ENCODE peak calls at places on chromosomes 13 and 19, in seven cellular contexts. X, Y, U, F, V, A and Q are unnamed samples. For H3K36me3, the result is how much of the 10 kb centered on the place peaks cover.

GRCh38 chr19:9139609-9140158 is 513 bp upstream of the ZNF317 start:
- DNase-seq in F (no peak), U (peak), V (no peak), Y (no peak), A (no peak), X (no peak), Q (no peak)

GRCh38 chr13:41130356-41130755 is 2.2 kb downstream of the KBTBD6 start:
- DNase-seq in F (no peak), A (no peak), V (no peak), U (peak), X (no peak), Y (no peak), Q (no peak)

GRCh38 chr13:28138756-28139470 is 568 bp downstream of the PAN3 start:
- DNase-seq in F (peak), Y (peak), X (peak), U (peak), A (peak), V (peak), Q (peak)

GRCh38 chr19:44741841-44742352 is 6.6 kb upstream of the BCL3 start:
- DNase-seq in A (peak), F (peak), V (peak), X (peak), Y (no peak), U (peak), Q (peak)

GRCh38 chr19:40321076-40321475 is 27.1 kb downstream of the C19orf47 start:
- DNase-seq in V (no peak), Y (no peak), U (no peak), F (no peak), A (no peak), X (no peak), Q (no peak)

GRCh38 chr19:30504272-30504671 is 132.1 kb downstream of the ZNF536 start:
- DNase-seq in A (no peak), Y (no peak), V (no peak), X (no peak), U (no peak), F (no peak), Q (no peak)

GRCh38 chr13:24271611-24272451 is 37.5 kb upstream of the C1QTNF9 start:
- DNase-seq in U (peak), Y (peak), V (peak), A (peak), X (peak), F (no peak), Q (no peak)

GRCh38 chr19:10270180-10270615 is 722 bp upstream of the ICAM1 start:
- DNase-seq in F (peak), V (no peak), Y (peak), X (peak), U (peak), A (peak), Q (no peak)

GRCh38 chr19:7373862-7374261 is 25.1 kb downstream of the ARHGEF18 start:
- DNase-seq in F (no peak), Y (no peak), A (peak), V (no peak), U (no peak), X (no peak), Q (no peak)

GRCh38 chr19:55620410-55620809 is 4.0 kb downstream of the ZNF784 start:
- DNase-seq in Y (no peak), A (no peak), U (no peak), V (no peak), F (no peak), X (no peak), Q (no peak)

GRCh38 chr13:109212630-109213029 is 573.8 kb downstream of the IRS2 start:
- DNase-seq in V (no peak), U (no peak), X (no peak), Y (no peak), A (no peak), F (no peak), Q (no peak)

GRCh38 chr13:80577951-80578670 is 237.2 kb upstream of the SPRY2 start:
- DNase-seq in V (no peak), U (no peak), F (no peak), X (no peak), Y (no peak), A (no peak), Q (no peak)

GRCh38 chr19:55694656-55695491 is 19.8 kb downstream of the EPN1 start:
- DNase-seq in V (no peak), U (no peak), F (no peak), A (peak), Y (no peak), X (no peak), Q (no peak)

GRCh38 chr13:52695856-52696255 is 43.2 kb downstream of the SUGT1 start:
- DNase-seq in A (no peak), U (peak), F (no peak), Y (no peak), X (no peak), V (no peak), Q (no peak)

GRCh38 chr13:45821861-45822260 is 29.7 kb downstream of the SIAH3 start:
- DNase-seq in F (no peak), X (no peak), V (no peak), A (no peak), Y (no peak), U (no peak), Q (no peak)

GRCh38 chr13:112740502-112741131 is 50.8 kb downstream of the ATP11A start:
- DNase-seq in X (peak), A (no peak), V (peak), F (no peak), Y (no peak), U (peak), Q (no peak)

GRCh38 chr13:40187324-40187795 is 479.1 kb downstream of the FOXO1 start:
- DNase-seq in Y (peak), U (no peak), F (no peak), V (no peak), A (no peak), X (no peak), Q (no peak)

GRCh38 chr19:44308011-44308410 is 3.2 kb upstream of the ZNF235 start:
- DNase-seq in Y (no peak), X (no peak), A (no peak), F (no peak), U (peak), V (no peak), Q (no peak)

GRCh38 chr13:28089065-28089464 is 11.3 kb downstream of the FLT3 start:
- DNase-seq in U (no peak), V (no peak), Y (no peak), X (no peak), A (no peak), F (no peak), Q (no peak)

GRCh38 chr19:48458016-48458415 is 2.6 kb downstream of the KCNJ14 start:
- DNase-seq in A (no peak), U (no peak), V (no peak), X (no peak), F (no peak), Y (no peak), Q (no peak)

GRCh38 chr19:38852231-38853044 is 2.7 kb upstream of the HNRNPL start:
- DNase-seq in A (peak), Y (peak), U (peak), V (peak), X (peak), F (no peak), Q (no peak)

GRCh38 chr19:55158848-55159793 is 1.6 kb upstream of the TNNI3 start:
- DNase-seq in V (no peak), X (no peak), U (peak), F (no peak), A (no peak), Y (no peak), Q (no peak)

GRCh38 chr13:103022328-103022727 is 43.9 kb downstream of the SLC10A2 start:
- DNase-seq in V (no peak), F (no peak), U (no peak), A (no peak), X (no peak), Y (no peak), Q (no peak)

GRCh38 chr19:39969266-39969665 is 1.7 kb upstream of the PSMC4 start:
- DNase-seq in X (peak), U (peak), F (no peak), V (no peak), Y (no peak), A (no peak), Q (no peak)

GRCh38 chr13:102913924-102914628 is 68.2 kb downstream of the ERCC5 start:
- DNase-seq in F (no peak), V (peak), A (no peak), Y (no peak), U (peak), X (peak), Q (no peak)

GRCh38 chr19:45087531-45087930 is 5.4 kb upstream of the PPP1R37 start:
- DNase-seq in A (no peak), X (no peak), F (peak), U (no peak), V (no peak), Y (no peak), Q (no peak)

GRCh38 chr19:10780368-10780767 is 55.6 kb downstream of the TMED1 start:
- DNase-seq in F (peak), U (peak), V (peak), Y (no peak), X (no peak), A (peak), Q (no peak)

GRCh38 chr19:7194566-7194965 is 99.6 kb downstream of the INSR start:
- DNase-seq in U (no peak), F (no peak), A (no peak), Y (no peak), V (no peak), X (no peak), Q (no peak)

GRCh38 chr13:68551701-68552522 is 1321.8 kb upstream of the PCDH9 start:
- DNase-seq in X (no peak), V (no peak), Y (no peak), F (no peak), U (no peak), A (no peak), Q (no peak)

GRCh38 chr19:32677657-32678056 is 2.0 kb downstream of the RGS9BP start:
- DNase-seq in V (no peak), A (no peak), U (no peak), F (no peak), Y (no peak), X (no peak), Q (no peak)

GRCh38 chr13:33284016-33284415 is 1.5 kb downstream of the STARD13 start:
- DNase-seq in Y (no peak), X (no peak), U (peak), A (no peak), F (no peak), V (no peak), Q (no peak)

GRCh38 chr13:89628567-89628966 is 1718.9 kb upstream of the MIR17HG start:
- DNase-seq in F (no peak), Y (no peak), V (no peak), X (no peak), A (no peak), U (no peak), Q (no peak)

GRCh38 chr19:49154279-49154678 is 917 bp downstream of the HRC start:
- DNase-seq in U (no peak), V (no peak), F (no peak), A (no peak), X (no peak), Y (no peak), Q (no peak)

GRCh38 chr19:34556500-34556899 is 74.9 kb downstream of the WTIP start:
- DNase-seq in X (no peak), F (no peak), Y (no peak), U (peak), A (no peak), V (no peak), Q (no peak)

GRCh38 chr19:46271488-46272197 is 25.2 kb upstream of the HIF3A start:
- DNase-seq in V (no peak), U (peak), F (no peak), Y (no peak), X (no peak), A (no peak), Q (no peak)

GRCh38 chr19:10823690-10824089 is 12.3 kb downstream of the TMED1 start:
- DNase-seq in V (no peak), A (no peak), Y (no peak), X (no peak), F (no peak), U (no peak), Q (no peak)

GRCh38 chr13:104567114-104567513 is 1500.9 kb upstream of the SLC10A2 start:
- DNase-seq in X (no peak), Y (no peak), F (no peak), U (no peak), A (no peak), V (no peak), Q (no peak)

GRCh38 chr19:39355253-39355652 is 13.0 kb downstream of the SAMD4B start:
- DNase-seq in V (no peak), U (no peak), F (no peak), A (no peak), Y (no peak), X (no peak), Q (no peak)

GRCh38 chr13:36224730-36225129 is 10.4 kb upstream of the SOHLH2 start:
- DNase-seq in U (no peak), X (no peak), A (no peak), F (no peak), V (no peak), Y (no peak), Q (no peak)

GRCh38 chr13:111212517-111212873 is 97.4 kb downstream of the ARHGEF7 start:
- DNase-seq in F (no peak), V (no peak), A (no peak), Y (no peak), U (no peak), X (no peak), Q (no peak)

GRCh38 chr13:111210488-111210887 is 95.4 kb downstream of the ARHGEF7 start:
- DNase-seq in F (no peak), Y (no peak), V (no peak), A (peak), U (peak), X (no peak), Q (no peak)

GRCh38 chr13:111210082-111210481 is 95.0 kb downstream of the ARHGEF7 start:
- DNase-seq in U (no peak), V (no peak), X (no peak), F (no peak), A (no peak), Y (no peak), Q (no peak)

GRCh38 chr13:111210945-111211469 is 95.9 kb downstream of the ARHGEF7 start:
- DNase-seq in V (no peak), U (no peak), A (no peak), F (no peak), X (no peak), Y (no peak), Q (no peak)

GRCh38 chr13:111211789-111212516 is 96.8 kb downstream of the ARHGEF7 start:
- DNase-seq in Y (no peak), V (no peak), A (no peak), F (no peak), U (no peak), X (no peak), Q (no peak)
- H3K36me3 ChIP-seq in Y (under half), V (under half), A (under half), F (under half), U (under half), X (under half), Q (under half)

GRCh38 chr19:37389234-37389633 is 18.3 kb downstream of the ZNF527 start:
- DNase-seq in X (no peak), U (no peak), A (no peak), F (no peak), Y (no peak), V (no peak), Q (no peak)
- H3K36me3 ChIP-seq in X (half or more), U (half or more), A (under half), F (half or more), Y (half or more), V (under half), Q (under half)

DNA sequence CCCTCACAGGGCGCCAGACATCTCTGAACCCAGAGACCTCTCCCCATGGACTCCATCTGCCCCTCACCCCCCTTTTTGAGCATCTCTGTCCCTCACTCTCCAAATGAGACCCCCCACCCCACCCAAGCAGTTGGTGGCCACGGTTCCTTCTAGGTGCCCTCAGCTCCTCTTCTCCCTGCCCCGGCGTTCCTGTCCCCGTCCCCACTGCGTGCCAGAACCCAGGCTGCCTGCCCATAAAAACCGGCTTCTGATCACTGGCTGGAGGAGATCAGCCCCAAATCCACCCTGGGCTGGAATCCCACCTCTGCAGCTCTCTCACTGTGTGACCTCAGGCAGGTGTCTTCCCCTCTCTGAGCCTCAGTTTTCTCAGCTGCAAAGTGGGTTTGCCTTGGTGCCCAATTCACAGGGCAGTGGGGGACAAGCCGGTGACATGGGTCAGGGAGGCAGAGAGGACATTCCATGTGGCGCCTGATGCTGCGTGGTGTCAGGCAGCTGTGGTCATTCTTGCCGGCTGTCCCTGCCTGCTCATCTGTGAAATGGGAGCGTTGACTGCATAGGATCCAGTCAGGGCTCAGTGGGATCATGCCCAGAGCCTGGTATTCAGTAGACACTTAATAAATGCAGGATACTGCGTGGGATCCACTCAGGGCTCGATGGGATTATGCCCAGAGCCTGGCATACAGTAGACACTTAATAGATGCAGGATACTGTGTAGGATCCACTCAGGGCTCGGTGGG is 25.5 kb downstream of the SMIM24 start:
- DNase-seq in X (no peak), A (no peak), F (no peak), Y (no peak), U (no peak), V (no peak), Q (no peak)
- H3K36me3 ChIP-seq in X (half or more), A (half or more), F (half or more), Y (under half), U (under half), V (under half), Q (half or more)

GRCh38 chr19:20333508-20333907 is 166.5 kb downstream of the ZNF486 start:
- DNase-seq in A (no peak), Y (no peak), U (no peak), X (no peak), F (no peak), V (no peak), Q (no peak)
- H3K36me3 ChIP-seq in A (under half), Y (under half), U (under half), X (under half), F (under half), V (under half), Q (under half)

GRCh38 chr13:99353836-99354235 is 46.6 kb upstream of the GPR183 start:
- DNase-seq in X (no peak), F (no peak), A (no peak), Y (no peak), U (peak), V (no peak), Q (no peak)

GRCh38 chr13:99357149-99357596 is 50.0 kb upstream of the GPR183 start:
- DNase-seq in Y (no peak), F (no peak), U (peak), X (no peak), V (no peak), A (no peak), Q (no peak)

GRCh38 chr13:99356216-99357089 is 49.3 kb upstream of the GPR183 start:
- DNase-seq in F (no peak), X (no peak), A (peak), U (peak), Y (peak), V (no peak), Q (no peak)

GRCh38 chr13:99354371-99354951 is 47.3 kb upstream of the GPR183 start:
- DNase-seq in U (peak), Y (no peak), X (no peak), F (no peak), A (no peak), V (peak), Q (no peak)

GRCh38 chr13:99355267-99356215 is 48.3 kb upstream of the GPR183 start:
- DNase-seq in V (no peak), F (no peak), A (no peak), U (no peak), X (no peak), Y (no peak), Q (no peak)
- H3K36me3 ChIP-seq in V (under half), F (under half), A (under half), U (under half), X (under half), Y (under half), Q (under half)

GRCh38 chr13:21745307-21745706 is 74.4 kb downstream of the FGF9 start:
- DNase-seq in F (no peak), X (no peak), V (no peak), A (no peak), U (no peak), Y (no peak), Q (no peak)

GRCh38 chr13:21741396-21741795 is 70.5 kb downstream of the FGF9 start:
- DNase-seq in X (no peak), A (no peak), F (no peak), Y (no peak), V (no peak), U (no peak), Q (no peak)

GRCh38 chr13:21744149-21744548 is 73.3 kb downstream of the FGF9 start:
- DNase-seq in Y (no peak), F (no peak), U (no peak), V (no peak), A (no peak), X (no peak), Q (no peak)

GRCh38 chr13:21739771-21740170 is 68.9 kb downstream of the FGF9 start:
- DNase-seq in V (no peak), U (no peak), A (no peak), X (no peak), F (no peak), Y (no peak), Q (no peak)

GRCh38 chr13:21742041-21742440 is 71.2 kb downstream of the FGF9 start:
- DNase-seq in A (no peak), X (no peak), V (no peak), Y (no peak), U (no peak), F (no peak), Q (no peak)
- H3K36me3 ChIP-seq in A (under half), X (under half), V (under half), Y (under half), U (under half), F (under half), Q (under half)

GRCh38 chr13:100895656-100896055 is 221.1 kb upstream of the TMTC4 start:
- DNase-seq in V (no peak), A (no peak), U (no peak), Y (no peak), X (no peak), F (no peak), Q (no peak)
- H3K36me3 ChIP-seq in V (under half), A (under half), U (under half), Y (under half), X (under half), F (under half), Q (under half)

GRCh38 chr19:342128-342455 is 2.5 kb downstream of the MIER2 start:
- DNase-seq in F (no peak), V (no peak), U (no peak), X (no peak), A (no peak), Y (no peak), Q (no peak)
- H3K36me3 ChIP-seq in F (under half), V (under half), U (under half), X (under half), A (under half), Y (under half), Q (under half)